ENCODE peak calls at places on chromosomes 16 and 17, in six cellular contexts. One of them, this sample, is unnamed.

GRCh38 chr16:50093607-50094570 is 28.1 kb downstream of the HEATR3 start:
- DNase-seq in activated CD8-positive, alpha-beta T cell treated with anti-CD3 and anti-CD28 coated beads for 36 hours: no peak
- DNase-seq in epithelial cell of proximal tubule: no peak
- DNase-seq in AG04450: no peak
- DNase-seq in SK-N-SH: no peak
- DNase-seq in CD4-positive, alpha-beta T cell: no peak
- DNase-seq in this sample: no peak

GRCh38 chr17:56798916-56799315 is 34.8 kb downstream of the C17orf67 start:
- DNase-seq in SK-N-SH: no peak
- DNase-seq in epithelial cell of proximal tubule: peak
- DNase-seq in CD4-positive, alpha-beta T cell: no peak
- DNase-seq in activated CD8-positive, alpha-beta T cell treated with anti-CD3 and anti-CD28 coated beads for 36 hours: no peak
- DNase-seq in AG04450: no peak
- DNase-seq in this sample: no peak

GRCh38 chr16:49510141-49510540 is 136.5 kb downstream of the C16orf78 start:
- DNase-seq in epithelial cell of proximal tubule: no peak
- DNase-seq in AG04450: no peak
- DNase-seq in SK-N-SH: no peak
- DNase-seq in CD4-positive, alpha-beta T cell: no peak
- DNase-seq in activated CD8-positive, alpha-beta T cell treated with anti-CD3 and anti-CD28 coated beads for 36 hours: no peak
- DNase-seq in this sample: no peak

GRCh38 chr17:83062818-83063671 is 16.4 kb upstream of the METRNL start:
- DNase-seq in CD4-positive, alpha-beta T cell: peak
- DNase-seq in activated CD8-positive, alpha-beta T cell treated with anti-CD3 and anti-CD28 coated beads for 36 hours: no peak
- DNase-seq in AG04450: no peak
- DNase-seq in SK-N-SH: peak
- DNase-seq in epithelial cell of proximal tubule: no peak
- DNase-seq in this sample: no peak

GRCh38 chr17:64718058-64718457 is 56.0 kb upstream of the SMURF2 start:
- DNase-seq in SK-N-SH: no peak
- DNase-seq in epithelial cell of proximal tubule: no peak
- DNase-seq in CD4-positive, alpha-beta T cell: no peak
- DNase-seq in activated CD8-positive, alpha-beta T cell treated with anti-CD3 and anti-CD28 coated beads for 36 hours: no peak
- DNase-seq in AG04450: no peak
- DNase-seq in this sample: no peak

GRCh38 chr17:34578016-34578415 is 1.4 kb upstream of the TMEM132E start:
- DNase-seq in AG04450: no peak
- DNase-seq in SK-N-SH: no peak
- DNase-seq in activated CD8-positive, alpha-beta T cell treated with anti-CD3 and anti-CD28 coated beads for 36 hours: no peak
- DNase-seq in CD4-positive, alpha-beta T cell: no peak
- DNase-seq in epithelial cell of proximal tubule: no peak
- DNase-seq in this sample: no peak

GRCh38 chr17:60538726-60539125 is 12.7 kb upstream of the APPBP2 start:
- DNase-seq in activated CD8-positive, alpha-beta T cell treated with anti-CD3 and anti-CD28 coated beads for 36 hours: no peak
- DNase-seq in CD4-positive, alpha-beta T cell: no peak
- DNase-seq in AG04450: no peak
- DNase-seq in SK-N-SH: no peak
- DNase-seq in epithelial cell of proximal tubule: no peak
- DNase-seq in this sample: no peak

GRCh38 chr16:77899416-77899815 is 111.1 kb downstream of the VAT1L start:
- DNase-seq in activated CD8-positive, alpha-beta T cell treated with anti-CD3 and anti-CD28 coated beads for 36 hours: no peak
- DNase-seq in CD4-positive, alpha-beta T cell: no peak
- DNase-seq in SK-N-SH: no peak
- DNase-seq in AG04450: no peak
- DNase-seq in epithelial cell of proximal tubule: no peak
- DNase-seq in this sample: no peak

GRCh38 chr17:69761767-69762321 is 313.2 kb upstream of the KCNJ16 start:
- DNase-seq in epithelial cell of proximal tubule: peak
- DNase-seq in AG04450: peak
- DNase-seq in activated CD8-positive, alpha-beta T cell treated with anti-CD3 and anti-CD28 coated beads for 36 hours: no peak
- DNase-seq in SK-N-SH: no peak
- DNase-seq in CD4-positive, alpha-beta T cell: no peak
- DNase-seq in this sample: peak

GRCh38 chr17:78785011-78785662 is 3.1 kb upstream of the CYTH1 start:
- DNase-seq in CD4-positive, alpha-beta T cell: no peak
- DNase-seq in SK-N-SH: no peak
- DNase-seq in AG04450: no peak
- DNase-seq in epithelial cell of proximal tubule: no peak
- DNase-seq in activated CD8-positive, alpha-beta T cell treated with anti-CD3 and anti-CD28 coated beads for 36 hours: no peak
- DNase-seq in this sample: no peak

GRCh38 chr17:16352838-16353701 is at the start of gene CENPV:
- DNase-seq in AG04450: no peak
- DNase-seq in activated CD8-positive, alpha-beta T cell treated with anti-CD3 and anti-CD28 coated beads for 36 hours: peak
- DNase-seq in SK-N-SH: peak
- DNase-seq in CD4-positive, alpha-beta T cell: peak
- DNase-seq in epithelial cell of proximal tubule: no peak
- DNase-seq in this sample: no peak

GRCh38 chr17:57811633-57812280 is 38.1 kb downstream of the MRPS23 start:
- DNase-seq in CD4-positive, alpha-beta T cell: no peak
- DNase-seq in activated CD8-positive, alpha-beta T cell treated with anti-CD3 and anti-CD28 coated beads for 36 hours: no peak
- DNase-seq in epithelial cell of proximal tubule: no peak
- DNase-seq in AG04450: no peak
- DNase-seq in SK-N-SH: peak
- DNase-seq in this sample: no peak

DNA sequence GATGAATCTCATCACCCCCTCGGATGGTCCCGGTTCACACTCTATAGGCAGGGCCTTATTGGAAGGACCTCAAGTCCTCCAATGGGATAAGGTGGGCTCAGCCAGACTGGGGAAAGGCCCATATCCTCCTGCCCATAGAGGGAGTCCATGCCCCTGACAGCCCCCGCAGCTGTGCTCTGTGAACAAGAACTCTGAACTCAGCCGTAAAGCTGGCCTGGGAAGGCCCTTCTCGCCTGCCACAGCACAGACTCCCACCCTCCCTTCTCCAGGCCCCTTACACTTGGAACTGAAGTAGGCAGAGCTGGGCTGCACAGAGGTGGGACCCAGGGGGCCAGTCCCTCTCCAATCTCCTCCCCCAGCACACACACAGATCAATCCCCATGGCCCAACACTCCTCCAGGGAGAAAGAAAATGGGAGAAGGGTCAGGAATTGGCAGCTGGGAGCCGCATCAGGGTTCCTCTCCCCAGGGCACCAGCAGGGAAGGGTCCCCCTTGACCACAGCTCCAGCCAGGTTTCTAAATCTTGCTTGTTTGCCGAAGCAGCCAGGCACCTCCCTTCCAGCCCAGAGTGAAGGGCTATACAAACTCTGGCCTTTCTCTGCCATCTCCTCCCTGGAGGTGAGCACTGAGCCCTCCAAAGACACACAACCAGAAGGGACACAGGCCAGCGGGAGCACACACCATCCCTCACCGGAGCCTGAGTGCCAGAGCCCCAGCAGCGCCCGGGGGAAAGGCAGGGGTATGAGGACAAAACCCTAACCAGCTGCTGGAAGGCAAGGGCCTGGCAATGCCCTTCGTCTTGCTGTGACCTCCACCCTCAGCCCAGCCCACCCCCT is 454.1 kb downstream of the SOX9 start:
- DNase-seq in activated CD8-positive, alpha-beta T cell treated with anti-CD3 and anti-CD28 coated beads for 36 hours: no peak
- DNase-seq in CD4-positive, alpha-beta T cell: no peak
- DNase-seq in epithelial cell of proximal tubule: no peak
- DNase-seq in AG04450: no peak
- DNase-seq in SK-N-SH: no peak
- DNase-seq in this sample: no peak
- TF ChIP-seq CTCF in activated CD8-positive, alpha-beta T cell treated with anti-CD3 and anti-CD28 coated beads for 36 hours: no peak
- TF ChIP-seq CTCF in CD4-positive, alpha-beta T cell: no peak
- TF ChIP-seq CTCF in epithelial cell of proximal tubule: no peak
- TF ChIP-seq CTCF in AG04450: no peak
- TF ChIP-seq CTCF in SK-N-SH: no peak
- TF ChIP-seq CTCF in this sample: no peak

DNA sequence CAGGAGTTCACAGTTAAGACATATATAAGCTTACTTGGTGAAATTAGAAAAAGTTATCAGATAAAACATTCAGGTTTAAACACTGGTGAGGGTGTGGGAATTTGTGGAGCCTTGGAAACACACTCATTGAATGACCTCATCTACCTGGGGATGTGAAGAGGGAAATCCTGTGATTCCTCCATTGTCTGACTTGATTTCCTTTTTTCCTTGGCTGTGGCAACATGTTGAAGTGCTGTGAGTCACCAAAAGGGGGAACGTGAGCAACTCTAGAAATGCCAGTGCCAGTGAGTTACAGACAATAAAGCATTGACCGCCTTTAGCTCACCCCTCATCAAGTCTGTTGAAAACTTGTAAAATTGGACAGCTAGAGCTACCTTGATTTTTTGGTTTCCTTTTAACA is 1.8 kb downstream of the HMOX2 start:
- DNase-seq in epithelial cell of proximal tubule: peak
- DNase-seq in activated CD8-positive, alpha-beta T cell treated with anti-CD3 and anti-CD28 coated beads for 36 hours: peak
- DNase-seq in SK-N-SH: peak
- DNase-seq in CD4-positive, alpha-beta T cell: no peak
- DNase-seq in AG04450: no peak
- DNase-seq in this sample: no peak
- TF ChIP-seq CTCF in epithelial cell of proximal tubule: peak
- TF ChIP-seq CTCF in activated CD8-positive, alpha-beta T cell treated with anti-CD3 and anti-CD28 coated beads for 36 hours: no peak
- TF ChIP-seq CTCF in SK-N-SH: peak
- TF ChIP-seq CTCF in CD4-positive, alpha-beta T cell: no peak
- TF ChIP-seq CTCF in AG04450: peak
- TF ChIP-seq CTCF in this sample: peak

DNA sequence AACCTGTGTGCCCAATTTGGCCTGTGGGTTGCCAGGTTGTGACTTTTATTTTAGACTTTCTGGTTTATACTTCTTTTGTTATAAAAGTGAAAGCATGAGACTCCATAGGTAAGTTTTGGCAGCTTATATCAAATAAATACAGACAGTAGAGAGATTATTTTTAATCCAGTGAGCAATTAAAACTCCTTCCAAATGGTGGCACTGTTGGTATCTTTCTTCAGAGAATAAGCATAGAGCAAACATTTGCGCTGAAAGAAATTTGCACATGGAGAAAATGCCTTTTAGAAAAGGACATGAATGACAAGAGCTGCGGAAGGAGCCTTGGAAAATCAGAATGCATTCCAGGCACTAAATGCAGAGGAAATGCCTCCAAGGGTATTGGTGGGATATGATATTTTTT is 46.1 kb upstream of the DNAJA2 start:
- DNase-seq in AG04450: no peak
- DNase-seq in CD4-positive, alpha-beta T cell: no peak
- DNase-seq in activated CD8-positive, alpha-beta T cell treated with anti-CD3 and anti-CD28 coated beads for 36 hours: no peak
- DNase-seq in SK-N-SH: no peak
- DNase-seq in epithelial cell of proximal tubule: no peak
- DNase-seq in this sample: no peak
- TF ChIP-seq CTCF in AG04450: peak
- TF ChIP-seq CTCF in CD4-positive, alpha-beta T cell: no peak
- TF ChIP-seq CTCF in activated CD8-positive, alpha-beta T cell treated with anti-CD3 and anti-CD28 coated beads for 36 hours: no peak
- TF ChIP-seq CTCF in SK-N-SH: peak
- TF ChIP-seq CTCF in epithelial cell of proximal tubule: peak
- TF ChIP-seq CTCF in this sample: no peak

DNA sequence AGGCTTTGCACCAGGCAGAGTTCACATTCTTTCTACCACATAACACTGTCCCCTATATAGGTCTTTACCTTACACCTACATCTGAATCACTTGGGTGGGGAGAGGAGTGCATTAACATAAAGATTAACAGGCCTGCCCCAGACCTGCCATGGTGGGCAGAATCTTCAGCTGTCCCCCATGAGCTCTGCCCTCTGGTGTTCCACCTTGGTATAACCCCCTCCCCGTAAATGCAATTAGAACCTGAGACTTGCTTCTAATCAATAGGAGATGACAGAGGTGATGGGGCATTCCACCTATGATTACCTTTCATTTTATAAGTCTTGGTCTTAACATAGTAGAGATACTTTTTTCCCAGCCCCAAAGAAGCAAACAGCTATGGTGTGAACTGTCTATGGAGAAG is 20.4 kb upstream of the GRIN2A start:
- DNase-seq in CD4-positive, alpha-beta T cell: no peak
- DNase-seq in AG04450: no peak
- DNase-seq in SK-N-SH: no peak
- DNase-seq in activated CD8-positive, alpha-beta T cell treated with anti-CD3 and anti-CD28 coated beads for 36 hours: no peak
- DNase-seq in epithelial cell of proximal tubule: no peak
- DNase-seq in this sample: no peak
- TF ChIP-seq CTCF in CD4-positive, alpha-beta T cell: no peak
- TF ChIP-seq CTCF in AG04450: no peak
- TF ChIP-seq CTCF in SK-N-SH: no peak
- TF ChIP-seq CTCF in activated CD8-positive, alpha-beta T cell treated with anti-CD3 and anti-CD28 coated beads for 36 hours: no peak
- TF ChIP-seq CTCF in epithelial cell of proximal tubule: no peak
- TF ChIP-seq CTCF in this sample: no peak

DNA sequence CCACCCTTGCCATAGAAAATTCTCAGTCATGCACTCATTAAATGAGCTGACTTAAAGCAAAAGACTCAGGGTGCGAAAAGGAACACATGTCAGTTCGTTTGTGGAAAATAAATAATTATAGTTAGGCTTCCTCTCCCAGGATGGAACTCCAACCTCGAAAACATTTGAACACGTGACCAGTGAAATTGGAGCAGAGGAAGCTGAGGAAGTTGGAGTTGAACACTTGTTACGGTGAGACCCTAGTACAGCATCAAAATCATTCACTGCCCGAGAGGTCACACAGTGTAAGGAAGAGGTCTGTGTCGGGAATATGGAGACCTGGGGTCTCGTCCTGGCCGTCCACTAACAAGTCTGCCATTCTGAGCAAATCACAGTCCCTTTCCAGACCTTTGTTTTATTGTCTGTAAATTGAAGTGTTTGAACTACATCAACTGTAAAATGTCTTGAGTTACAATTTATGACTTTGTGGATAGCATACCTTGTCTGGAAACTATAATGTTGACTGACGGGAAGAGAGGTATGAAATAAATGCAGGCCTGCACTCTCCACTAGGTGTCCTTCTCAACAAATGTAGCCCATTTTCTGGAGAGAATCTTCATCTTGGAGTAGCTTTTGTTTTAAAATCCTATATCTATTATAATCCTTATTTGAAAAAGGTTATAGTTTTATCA is 7.7 kb downstream of the PSMD7 start:
- DNase-seq in AG04450: no peak
- DNase-seq in activated CD8-positive, alpha-beta T cell treated with anti-CD3 and anti-CD28 coated beads for 36 hours: no peak
- DNase-seq in epithelial cell of proximal tubule: no peak
- DNase-seq in SK-N-SH: no peak
- DNase-seq in CD4-positive, alpha-beta T cell: no peak
- DNase-seq in this sample: no peak
- TF ChIP-seq CTCF in AG04450: peak
- TF ChIP-seq CTCF in activated CD8-positive, alpha-beta T cell treated with anti-CD3 and anti-CD28 coated beads for 36 hours: peak
- TF ChIP-seq CTCF in epithelial cell of proximal tubule: peak
- TF ChIP-seq CTCF in SK-N-SH: peak
- TF ChIP-seq CTCF in CD4-positive, alpha-beta T cell: peak
- TF ChIP-seq CTCF in this sample: peak